ENCODE peak calls at places on chromosomes 12 and 14, in four cellular contexts. K is HCT116, A is body of pancreas, H is lower lobe of right lung. B is an unnamed sample.

GRCh38 chr12:111238075-111238734 is 130.7 kb downstream of the PHETA1 start:
- DNase-seq in K (no peak), A (no peak), H (no peak), B (no peak)

GRCh38 chr12:96171905-96172304 is 22.3 kb upstream of the ELK3 start:
- DNase-seq in K (no peak), A (no peak), H (no peak), B (no peak)

GRCh38 chr12:53484686-53485567 is 14.3 kb downstream of the MAP3K12 start:
- DNase-seq in K (no peak), A (no peak), H (no peak), B (no peak)

GRCh38 chr12:110934093-110934852 is 13.9 kb upstream of the MYL2 start:
- DNase-seq in K (peak; percentile 79), A (no peak), H (no peak), B (peak; percentile 86)

GRCh38 chr14:24196071-24197061 is 1.1 kb upstream of the TM9SF1 start:
- DNase-seq in K (no peak), A (no peak), H (no peak), B (no peak)

GRCh38 chr12:52119398-52120254 is 40.1 kb downstream of the SMIM41 start:
- DNase-seq in K (peak; percentile 47), A (peak; percentile 68), H (no peak), B (peak; percentile 75)

GRCh38 chr14:28097585-28097984 is 669.0 kb upstream of the FOXG1 start:
- DNase-seq in K (no peak), A (no peak), H (no peak), B (no peak)

GRCh38 chr12:14367097-14367661 is 1.7 kb downstream of the ATF7IP start:
- DNase-seq in K (no peak), A (no peak), H (no peak), B (no peak)

GRCh38 chr12:105552056-105552455 is 221.6 kb downstream of the C12orf75 start:
- DNase-seq in K (no peak), A (no peak), H (no peak), B (no peak)

GRCh38 chr12:105547786-105548185 is 217.3 kb downstream of the C12orf75 start:
- DNase-seq in K (no peak), A (no peak), H (no peak), B (no peak)
- H3K4me3 ChIP-seq in K (no peak overlapping the region), A (no peak overlapping the region), H (no peak overlapping the region), B (no peak overlapping the region)

DNA sequence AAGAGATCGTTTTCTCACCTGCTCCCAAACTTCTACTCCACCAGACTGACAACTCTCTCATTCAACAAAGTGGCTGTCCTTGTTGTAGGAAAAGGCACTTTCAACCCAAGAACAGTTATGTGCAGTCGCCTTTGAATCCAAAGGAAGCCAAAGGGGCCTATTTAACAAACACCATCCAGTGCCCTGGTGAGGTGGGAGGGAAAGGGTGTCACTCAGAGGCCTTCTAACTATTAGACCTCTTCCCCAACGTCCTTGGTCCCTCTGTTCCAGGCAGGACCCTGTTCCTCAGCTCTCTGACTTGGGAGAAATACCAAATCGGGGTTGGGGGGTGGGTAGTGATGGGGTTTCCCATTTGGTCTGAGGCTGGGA is 3.2 kb downstream of the SIX4 start:
- DNase-seq in K (no peak), A (no peak), H (no peak), B (no peak)
- H3K4me3 ChIP-seq in K (peak overlapping the region; percentile 77), A (no peak overlapping the region), H (peak overlapping the region; percentile 75), B (peak overlapping the region; percentile 29)

DNA sequence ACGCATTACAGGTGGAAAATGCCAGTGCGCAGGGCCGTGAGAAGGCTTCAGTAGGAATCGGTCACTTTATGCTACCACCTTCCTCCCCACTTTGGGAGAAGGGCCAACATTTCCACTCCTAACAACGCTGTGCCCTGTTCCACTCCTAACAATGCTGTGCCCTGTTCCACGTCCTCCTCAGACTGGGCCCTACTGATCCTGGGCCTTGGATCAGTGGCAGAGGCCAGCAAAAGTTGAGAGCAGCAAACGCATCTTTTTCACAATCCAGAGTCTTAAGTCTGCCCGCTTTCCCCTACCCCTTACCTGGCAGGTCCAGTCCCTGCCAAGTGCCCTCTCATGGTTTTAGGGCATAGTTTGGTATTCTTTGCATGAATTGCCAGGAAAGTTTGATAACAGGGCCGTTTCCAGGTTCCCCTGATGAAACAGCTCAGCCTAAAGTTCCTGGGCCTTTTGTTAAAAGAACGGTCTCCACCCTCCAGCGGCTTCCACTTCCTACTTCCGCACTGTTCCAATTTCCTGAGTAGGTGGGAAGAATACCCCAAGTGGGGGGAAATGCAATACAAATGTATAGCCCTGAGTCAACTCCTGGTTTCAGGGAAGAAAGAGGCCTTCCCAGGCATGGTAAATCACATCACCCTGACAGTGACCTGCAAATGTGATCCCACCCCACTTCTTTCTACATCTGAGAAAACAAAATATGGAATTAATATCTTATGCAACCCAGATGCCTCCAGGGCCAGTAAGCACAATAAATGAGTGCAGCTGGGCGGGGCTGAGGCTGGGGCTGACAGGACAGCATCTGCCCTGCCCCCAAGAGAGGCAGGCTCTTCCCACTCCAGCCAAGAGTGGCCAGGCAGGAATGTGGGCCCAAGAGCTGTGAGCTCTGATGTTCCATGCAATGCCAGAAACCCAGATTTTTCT is 15.0 kb downstream of the KCTD10 start:
- DNase-seq in K (no peak), A (peak; percentile 36), H (peak; percentile 89), B (no peak)
- H3K4me3 ChIP-seq in K (no peak overlapping the region), A (no peak overlapping the region), H (peak overlapping the region; percentile 22), B (no peak overlapping the region)

GRCh38 chr12:124423683-124424515 is 129.0 kb downstream of the RFLNA start:
- DNase-seq in K (no peak), A (no peak), H (no peak), B (no peak)
- H3K4me3 ChIP-seq in K (peak overlapping the region; percentile 40), A (no peak overlapping the region), H (peak overlapping the region; percentile 35), B (no peak overlapping the region)